ENCODE peak calls at places on chromosomes 12 and 14, in ten cellular contexts. U is ovary, P is Calu3, S is amniotic stem cell, T is T-cell, L is A673, W is epithelial cell of esophagus, K is tibial artery, H is iPS-NIHi11, J is cardiac fibroblast. B is an unnamed sample.

GRCh38 chr14:61524211-61524806 is 171.0 kb upstream of the HIF1A start:
- DNase-seq in H (no peak), U (no peak), T (no peak), K (no peak), W (peak), L (peak), S (no peak), P (peak), J (peak), B (peak)

GRCh38 chr12:64946132-64946829 is 121.8 kb downstream of the TBC1D30 start:
- DNase-seq in K (no peak), U (no peak), L (no peak), P (no peak), W (no peak), T (no peak), J (peak), H (no peak), S (no peak), B (no peak)

GRCh38 chr12:106753526-106753925 is 21.0 kb upstream of the RIC8B start:
- DNase-seq in L (no peak), S (no peak), K (no peak), W (peak), H (no peak), J (no peak), U (no peak), P (no peak), T (peak), B (no peak)

GRCh38 chr14:88005978-88006851 is 1.3 kb downstream of the GPR65 start:
- DNase-seq in K (no peak), W (no peak), T (peak), H (no peak), J (no peak), S (no peak), U (no peak), L (no peak), P (no peak), B (no peak)

GRCh38 chr12:81727387-81727786 is 31.8 kb downstream of the PPFIA2 start:
- DNase-seq in T (no peak), H (no peak), P (no peak), S (no peak), L (no peak), U (no peak), W (no peak), K (no peak), J (no peak), B (no peak)

GRCh38 chr12:71469235-71469873 is 29.8 kb downstream of the LGR5 start:
- DNase-seq in P (peak), H (peak), L (peak), W (peak), K (no peak), T (no peak), J (peak), S (no peak), U (no peak), B (no peak)

GRCh38 chr12:112309797-112310196 is 72.4 kb downstream of the HECTD4 start:
- DNase-seq in S (no peak), W (peak), T (no peak), J (no peak), U (no peak), H (no peak), P (no peak), K (no peak), L (no peak), B (no peak)

GRCh38 chr14:69284170-69284569 is 24.2 kb downstream of the GALNT16 start:
- DNase-seq in W (no peak), T (no peak), P (no peak), S (no peak), H (no peak), L (no peak), U (no peak), K (peak), J (no peak), B (no peak)

GRCh38 chr12:91985002-91985767 is 160.5 kb downstream of the BTG1 start:
- DNase-seq in U (no peak), L (no peak), J (no peak), P (no peak), S (no peak), T (no peak), H (no peak), K (no peak), W (no peak), B (peak)

GRCh38 chr12:58378038-58378437 is 436.7 kb downstream of the ATP23 start:
- DNase-seq in W (no peak), K (no peak), H (no peak), S (no peak), T (no peak), P (no peak), L (no peak), J (peak), U (no peak), B (no peak)

GRCh38 chr14:94047581-94047980 is 21.4 kb downstream of the OTUB2 start:
- DNase-seq in K (peak), U (peak), J (no peak), T (no peak), W (no peak), L (no peak), P (no peak), H (no peak), S (no peak), B (no peak)

GRCh38 chr12:46388427-46388992 is 15.9 kb upstream of the SLC38A2 start:
- DNase-seq in K (no peak), S (peak), P (no peak), J (peak), T (no peak), L (no peak), U (no peak), W (no peak), H (no peak), B (no peak)

GRCh38 chr14:99245541-99246511 is 26.2 kb downstream of the BCL11B start:
- DNase-seq in W (no peak), J (no peak), P (no peak), L (no peak), S (no peak), T (no peak), H (peak), K (no peak), U (peak), B (no peak)

GRCh38 chr14:61203059-61203753 is 77.9 kb downstream of the TMEM30B start:
- DNase-seq in T (no peak), U (no peak), K (no peak), H (no peak), P (no peak), L (no peak), J (no peak), S (no peak), W (no peak), B (peak)

GRCh38 chr14:104393199-104393897 is 186.2 kb upstream of the C14orf180 start:
- DNase-seq in H (no peak), L (no peak), U (no peak), P (no peak), K (peak), J (no peak), S (no peak), W (no peak), T (no peak), B (no peak)

GRCh38 chr14:66383271-66383670 is 102.9 kb upstream of the CCDC196 start:
- DNase-seq in U (no peak), H (no peak), P (no peak), L (peak), T (no peak), J (no peak), W (peak), K (no peak), S (no peak), B (no peak)

GRCh38 chr14:68564826-68565760 is 227.8 kb downstream of the ZFP36L1 start:
- DNase-seq in W (peak), S (no peak), P (no peak), K (peak), T (no peak), U (no peak), J (peak), L (no peak), H (peak), B (no peak)

B was measured in NCI-H82.